ENCODE peak calls at places on chromosomes 4 and X, in four cellular contexts. X is heart right ventricle, P is GM23338, I is PC-9. K is an unnamed sample.

GRCh38 chr4:53541577-53542206 is 49.6 kb downstream of the LNX1 start:
- DNase-seq in X (no peak), I (no peak), P (no peak), K (no peak)

GRCh38 chr4:14902337-14902736 is 99.9 kb upstream of the CPEB2 start:
- DNase-seq in I (no peak), P (no peak), X (no peak), K (no peak)

GRCh38 chr4:14640476-14640875 is 361.8 kb upstream of the CPEB2 start:
- DNase-seq in P (no peak), I (no peak), X (no peak), K (no peak)

GRCh38 chr4:101337688-101338087 is 9.6 kb downstream of the PPP3CA start:
- DNase-seq in X (no peak), I (no peak), P (no peak), K (no peak)

GRCh38 chrX:152850465-152850864 is 19.6 kb downstream of the NSDHL start:
- DNase-seq in P (no peak), X (no peak), I (no peak), K (no peak)

GRCh38 chrX:46978341-46979291 is 66.4 kb downstream of the JADE3 start:
- DNase-seq in I (peak), X (peak), P (peak), K (peak)

GRCh38 chrX:154719132-154719675 is 31.7 kb downstream of the GAB3 start:
- DNase-seq in I (no peak), X (no peak), P (no peak), K (no peak)

GRCh38 chr4:20456416-20456815 is 204.7 kb downstream of the SLIT2 start:
- DNase-seq in X (no peak), P (peak), I (no peak), K (no peak)

GRCh38 chr4:44121210-44121609 is 327.4 kb downstream of the KCTD8 start:
- DNase-seq in X (no peak), I (no peak), P (no peak), K (no peak)

GRCh38 chrX:131901581-131901980 is 121.5 kb upstream of the STK26 start:
- DNase-seq in P (no peak), X (no peak), I (no peak), K (no peak)

GRCh38 chrX:131895002-131895401 is 128.1 kb upstream of the STK26 start:
- DNase-seq in X (no peak), P (no peak), I (no peak), K (no peak)

GRCh38 chrX:131895807-131896206 is 127.3 kb upstream of the STK26 start:
- DNase-seq in P (no peak), X (no peak), I (no peak), K (no peak)
- TF ChIP-seq CTCF in P (no peak), X (no peak), I (no peak), K (no peak)

DNA sequence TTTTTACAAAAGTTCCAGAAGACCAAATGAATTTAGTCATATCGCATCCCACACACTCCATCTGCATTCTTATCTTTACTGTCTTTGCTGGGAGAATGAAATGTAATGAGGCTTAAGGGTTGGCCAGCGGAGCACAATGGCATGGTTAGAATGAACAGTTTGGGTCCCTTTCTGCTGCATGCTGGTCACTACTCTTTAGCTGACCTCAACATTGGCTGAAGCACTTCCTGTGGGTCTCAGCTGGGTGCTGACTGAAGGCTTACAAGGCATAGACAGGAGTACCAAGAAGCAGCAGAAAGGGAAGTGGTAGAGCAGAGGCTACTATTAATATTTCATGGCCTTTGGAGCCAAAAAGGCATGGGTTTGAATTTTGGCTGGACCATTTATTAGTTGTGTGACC is 159.4 kb upstream of the GPC4 start:
- DNase-seq in X (no peak), I (no peak), P (no peak), K (no peak)
- TF ChIP-seq CTCF in X (no peak), I (no peak), P (no peak), K (no peak)

DNA sequence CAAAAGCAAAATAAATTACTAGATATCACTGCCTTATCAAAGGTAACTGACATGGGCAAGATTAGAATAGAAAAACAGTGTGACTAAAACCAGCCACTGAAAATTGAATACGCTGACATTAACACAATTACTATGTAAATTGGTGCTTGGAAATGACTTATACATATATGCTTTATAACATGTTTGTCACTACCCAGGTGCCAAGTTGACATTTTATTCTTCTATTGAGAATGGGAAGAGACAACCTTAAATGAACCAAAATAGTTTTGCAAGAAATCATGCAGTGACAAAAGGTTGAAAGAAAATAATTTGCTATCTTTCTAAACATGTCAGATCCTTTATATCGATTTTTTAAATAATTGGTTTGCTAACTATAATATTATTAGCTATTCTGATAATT is 510.1 kb downstream of the GALNTL6 start:
- DNase-seq in I (no peak), X (no peak), P (no peak), K (no peak)
- TF ChIP-seq CTCF in I (no peak), X (no peak), P (no peak), K (no peak)

GRCh38 chr4:103204114-103204513 is 6.0 kb upstream of the CENPE start:
- DNase-seq in I (no peak), P (peak), X (no peak), K (no peak)
- TF ChIP-seq CTCF in I (peak), P (peak), X (peak), K (peak)

GRCh38 chr4:149265645-149266044 is 550.0 kb downstream of the IQCM start:
- DNase-seq in X (no peak), P (no peak), I (no peak), K (no peak)

GRCh38 chr4:149269835-149270234 is 545.8 kb downstream of the IQCM start:
- DNase-seq in I (no peak), X (no peak), P (no peak), K (no peak)

DNA sequence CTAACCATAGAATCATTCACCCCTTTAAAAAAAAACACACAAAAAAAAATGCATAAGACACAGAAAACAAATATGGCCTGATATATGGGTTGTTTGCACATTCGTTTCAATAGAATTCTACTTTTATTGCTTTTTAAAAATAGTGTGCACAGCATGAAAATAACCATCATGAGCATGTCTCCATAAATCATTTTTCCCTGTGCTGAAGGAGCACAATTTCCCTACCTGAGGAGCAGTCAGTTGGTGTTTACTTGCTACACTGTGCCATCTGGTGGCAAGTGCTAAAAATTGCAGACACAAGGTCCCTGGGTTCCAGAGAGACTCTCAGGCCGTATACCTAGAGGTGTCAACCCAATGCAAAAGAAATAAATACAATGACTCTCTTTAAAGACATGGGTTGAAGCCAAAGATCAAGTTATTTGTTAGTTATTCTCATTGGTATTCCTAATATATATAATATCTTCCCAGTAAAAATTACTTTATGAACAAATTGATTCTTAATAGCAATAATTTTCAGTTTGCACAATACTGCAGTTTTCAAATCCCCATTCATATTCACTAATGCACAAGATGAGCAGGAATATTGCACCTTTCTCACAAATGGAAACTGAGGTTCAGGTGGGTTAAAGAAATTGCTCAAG is 551.4 kb downstream of the IQCM start:
- DNase-seq in I (peak), X (peak), P (peak), K (no peak)
- TF ChIP-seq CTCF in I (peak), X (peak), P (peak), K (peak)

GRCh38 chr4:177380730-177381287 is 61.4 kb downstream of the AGA start:
- DNase-seq in I (no peak), P (peak), X (no peak), K (no peak)
- TF ChIP-seq CTCF in I (no peak), P (peak), X (no peak), K (peak)

GRCh38 chr4:16461362-16461761 is 235.1 kb upstream of the TAPT1 start:
- DNase-seq in P (no peak), I (no peak), X (no peak), K (no peak)

GRCh38 chr4:16457944-16458343 is 231.7 kb upstream of the TAPT1 start:
- DNase-seq in P (no peak), I (no peak), X (no peak), K (no peak)
- TF ChIP-seq CTCF in P (no peak), I (no peak), X (no peak), K (no peak)

GRCh38 chr4:16450724-16451123 is 224.5 kb upstream of the TAPT1 start:
- DNase-seq in P (peak), I (no peak), X (no peak), K (no peak)
- TF ChIP-seq CTCF in P (peak), I (no peak), X (peak), K (no peak)